ENCODE peak calls at places on chromosome 18, in eight cellular contexts. One of them, this sample, is unnamed.
A peak's percentile ranks its signal among the peaks of the same experiment; 100 is the strongest.

GRCh38 chr18:23267447-23267776 is 132.1 kb downstream of the CABLES1 start:
- DNase-seq in NCI-H510A treated with DMSO at 0.1 percent for 48 hours: no peak
- DNase-seq in islet precursor cell: no peak
- DNase-seq in stimulated activated CD4-positive, alpha-beta T cell treated with anti-CD3 and anti-CD28 coated beads, Interleukin-4, amount 100 ng/mL, for 1 hour: no peak
- DNase-seq in GM20000: no peak
- DNase-seq in endothelial cell: no peak
- DNase-seq in ELR: no peak
- DNase-seq in amniotic stem cell: no peak
- DNase-seq in this sample: no peak

GRCh38 chr18:36578871-36579270 is 249.9 kb downstream of the TPGS2 start:
- DNase-seq in amniotic stem cell: no peak
- DNase-seq in islet precursor cell: no peak
- DNase-seq in endothelial cell: no peak
- DNase-seq in stimulated activated CD4-positive, alpha-beta T cell treated with anti-CD3 and anti-CD28 coated beads, Interleukin-4, amount 100 ng/mL, for 1 hour: no peak
- DNase-seq in GM20000: no peak
- DNase-seq in ELR: peak; percentile 58
- DNase-seq in NCI-H510A treated with DMSO at 0.1 percent for 48 hours: no peak
- DNase-seq in this sample: no peak

GRCh38 chr18:80130555-80130954 is 21.5 kb downstream of the ADNP2 start:
- DNase-seq in stimulated activated CD4-positive, alpha-beta T cell treated with anti-CD3 and anti-CD28 coated beads, Interleukin-4, amount 100 ng/mL, for 1 hour: no peak
- DNase-seq in GM20000: no peak
- DNase-seq in endothelial cell: no peak
- DNase-seq in NCI-H510A treated with DMSO at 0.1 percent for 48 hours: no peak
- DNase-seq in ELR: no peak
- DNase-seq in amniotic stem cell: no peak
- DNase-seq in islet precursor cell: no peak
- DNase-seq in this sample: no peak

GRCh38 chr18:68316636-68317035 is 398.3 kb downstream of the TMX3 start:
- DNase-seq in GM20000: no peak
- DNase-seq in endothelial cell: no peak
- DNase-seq in ELR: peak; percentile 69
- DNase-seq in stimulated activated CD4-positive, alpha-beta T cell treated with anti-CD3 and anti-CD28 coated beads, Interleukin-4, amount 100 ng/mL, for 1 hour: no peak
- DNase-seq in NCI-H510A treated with DMSO at 0.1 percent for 48 hours: no peak
- DNase-seq in amniotic stem cell: no peak
- DNase-seq in islet precursor cell: no peak
- DNase-seq in this sample: no peak

GRCh38 chr18:70386582-70386981 is 97.7 kb downstream of the SOCS6 start:
- DNase-seq in islet precursor cell: no peak
- DNase-seq in GM20000: no peak
- DNase-seq in stimulated activated CD4-positive, alpha-beta T cell treated with anti-CD3 and anti-CD28 coated beads, Interleukin-4, amount 100 ng/mL, for 1 hour: no peak
- DNase-seq in NCI-H510A treated with DMSO at 0.1 percent for 48 hours: no peak
- DNase-seq in amniotic stem cell: no peak
- DNase-seq in endothelial cell: no peak
- DNase-seq in ELR: no peak
- DNase-seq in this sample: no peak

GRCh38 chr18:48166971-48167370 is 236.5 kb upstream of the SMAD2 start:
- DNase-seq in endothelial cell: no peak
- DNase-seq in ELR: no peak
- DNase-seq in amniotic stem cell: no peak
- DNase-seq in NCI-H510A treated with DMSO at 0.1 percent for 48 hours: no peak
- DNase-seq in islet precursor cell: no peak
- DNase-seq in stimulated activated CD4-positive, alpha-beta T cell treated with anti-CD3 and anti-CD28 coated beads, Interleukin-4, amount 100 ng/mL, for 1 hour: no peak
- DNase-seq in GM20000: no peak
- DNase-seq in this sample: no peak

GRCh38 chr18:61988100-61988499 is 95.3 kb upstream of the RNF152 start:
- DNase-seq in endothelial cell: no peak
- DNase-seq in amniotic stem cell: no peak
- DNase-seq in NCI-H510A treated with DMSO at 0.1 percent for 48 hours: no peak
- DNase-seq in GM20000: no peak
- DNase-seq in ELR: no peak
- DNase-seq in stimulated activated CD4-positive, alpha-beta T cell treated with anti-CD3 and anti-CD28 coated beads, Interleukin-4, amount 100 ng/mL, for 1 hour: no peak
- DNase-seq in islet precursor cell: no peak
- DNase-seq in this sample: no peak

GRCh38 chr18:33470229-33470628 is 29.7 kb upstream of the CCDC178 start:
- DNase-seq in islet precursor cell: no peak
- DNase-seq in amniotic stem cell: no peak
- DNase-seq in endothelial cell: no peak
- DNase-seq in NCI-H510A treated with DMSO at 0.1 percent for 48 hours: no peak
- DNase-seq in ELR: no peak
- DNase-seq in stimulated activated CD4-positive, alpha-beta T cell treated with anti-CD3 and anti-CD28 coated beads, Interleukin-4, amount 100 ng/mL, for 1 hour: no peak
- DNase-seq in GM20000: no peak
- DNase-seq in this sample: no peak

GRCh38 chr18:59267511-59268126 is 5.6 kb downstream of the RAX start:
- DNase-seq in ELR: no peak
- DNase-seq in islet precursor cell: peak; percentile 68
- DNase-seq in stimulated activated CD4-positive, alpha-beta T cell treated with anti-CD3 and anti-CD28 coated beads, Interleukin-4, amount 100 ng/mL, for 1 hour: no peak
- DNase-seq in GM20000: peak; percentile 31
- DNase-seq in NCI-H510A treated with DMSO at 0.1 percent for 48 hours: no peak
- DNase-seq in endothelial cell: no peak
- DNase-seq in amniotic stem cell: no peak
- DNase-seq in this sample: no peak

GRCh38 chr18:70337139-70337972 is 48.5 kb downstream of the SOCS6 start:
- DNase-seq in ELR: peak; percentile 93
- DNase-seq in islet precursor cell: peak; percentile 94
- DNase-seq in GM20000: no peak
- DNase-seq in amniotic stem cell: peak; percentile 69
- DNase-seq in stimulated activated CD4-positive, alpha-beta T cell treated with anti-CD3 and anti-CD28 coated beads, Interleukin-4, amount 100 ng/mL, for 1 hour: no peak
- DNase-seq in endothelial cell: no peak
- DNase-seq in NCI-H510A treated with DMSO at 0.1 percent for 48 hours: no peak
- DNase-seq in this sample: no peak

GRCh38 chr18:8747440-8747937 is 42.1 kb downstream of the MTCL1 start:
- DNase-seq in ELR: peak; percentile 79
- DNase-seq in stimulated activated CD4-positive, alpha-beta T cell treated with anti-CD3 and anti-CD28 coated beads, Interleukin-4, amount 100 ng/mL, for 1 hour: no peak
- DNase-seq in amniotic stem cell: peak; percentile 85
- DNase-seq in islet precursor cell: peak; percentile 60
- DNase-seq in endothelial cell: no peak
- DNase-seq in GM20000: no peak
- DNase-seq in NCI-H510A treated with DMSO at 0.1 percent for 48 hours: no peak
- DNase-seq in this sample: no peak

GRCh38 chr18:43627833-43628370 is 350.6 kb upstream of the SYT4 start:
- DNase-seq in NCI-H510A treated with DMSO at 0.1 percent for 48 hours: no peak
- DNase-seq in ELR: no peak
- DNase-seq in stimulated activated CD4-positive, alpha-beta T cell treated with anti-CD3 and anti-CD28 coated beads, Interleukin-4, amount 100 ng/mL, for 1 hour: no peak
- DNase-seq in islet precursor cell: peak; percentile 60
- DNase-seq in endothelial cell: no peak
- DNase-seq in amniotic stem cell: no peak
- DNase-seq in GM20000: no peak
- DNase-seq in this sample: no peak

GRCh38 chr18:8706981-8707940 is 1.9 kb downstream of the MTCL1 start:
- DNase-seq in endothelial cell: peak; percentile 50
- DNase-seq in islet precursor cell: peak; percentile 89
- DNase-seq in NCI-H510A treated with DMSO at 0.1 percent for 48 hours: peak; percentile 90
- DNase-seq in stimulated activated CD4-positive, alpha-beta T cell treated with anti-CD3 and anti-CD28 coated beads, Interleukin-4, amount 100 ng/mL, for 1 hour: peak; percentile 6
- DNase-seq in amniotic stem cell: peak; percentile 32
- DNase-seq in GM20000: peak; percentile 28
- DNase-seq in ELR: peak; percentile 88
- DNase-seq in this sample: no peak

GRCh38 chr18:49355028-49355427 is 105.4 kb downstream of the DYM start:
- DNase-seq in GM20000: no peak
- DNase-seq in ELR: no peak
- DNase-seq in NCI-H510A treated with DMSO at 0.1 percent for 48 hours: no peak
- DNase-seq in stimulated activated CD4-positive, alpha-beta T cell treated with anti-CD3 and anti-CD28 coated beads, Interleukin-4, amount 100 ng/mL, for 1 hour: no peak
- DNase-seq in endothelial cell: no peak
- DNase-seq in islet precursor cell: no peak
- DNase-seq in amniotic stem cell: no peak
- DNase-seq in this sample: no peak

GRCh38 chr18:53796042-53796729 is 428.3 kb downstream of the MBD2 start:
- DNase-seq in GM20000: peak; percentile 10
- DNase-seq in stimulated activated CD4-positive, alpha-beta T cell treated with anti-CD3 and anti-CD28 coated beads, Interleukin-4, amount 100 ng/mL, for 1 hour: no peak
- DNase-seq in endothelial cell: no peak
- DNase-seq in amniotic stem cell: peak; percentile 38
- DNase-seq in NCI-H510A treated with DMSO at 0.1 percent for 48 hours: no peak
- DNase-seq in islet precursor cell: no peak
- DNase-seq in ELR: peak; percentile 37
- DNase-seq in this sample: no peak

GRCh38 chr18:13180614-13181375 is 37.8 kb upstream of the LDLRAD4 start:
- DNase-seq in ELR: no peak
- DNase-seq in amniotic stem cell: no peak
- DNase-seq in islet precursor cell: no peak
- DNase-seq in stimulated activated CD4-positive, alpha-beta T cell treated with anti-CD3 and anti-CD28 coated beads, Interleukin-4, amount 100 ng/mL, for 1 hour: no peak
- DNase-seq in GM20000: no peak
- DNase-seq in NCI-H510A treated with DMSO at 0.1 percent for 48 hours: no peak
- DNase-seq in endothelial cell: no peak
- DNase-seq in this sample: no peak

GRCh38 chr18:63997606-63998005 is 27.7 kb downstream of the SERPINB8 start:
- DNase-seq in amniotic stem cell: no peak
- DNase-seq in ELR: peak; percentile 19
- DNase-seq in islet precursor cell: no peak
- DNase-seq in NCI-H510A treated with DMSO at 0.1 percent for 48 hours: no peak
- DNase-seq in stimulated activated CD4-positive, alpha-beta T cell treated with anti-CD3 and anti-CD28 coated beads, Interleukin-4, amount 100 ng/mL, for 1 hour: no peak
- DNase-seq in endothelial cell: no peak
- DNase-seq in GM20000: no peak
- DNase-seq in this sample: no peak

GRCh38 chr18:68409585-68409984 is 305.3 kb downstream of the TMX3 start:
- DNase-seq in islet precursor cell: no peak
- DNase-seq in endothelial cell: no peak
- DNase-seq in amniotic stem cell: no peak
- DNase-seq in stimulated activated CD4-positive, alpha-beta T cell treated with anti-CD3 and anti-CD28 coated beads, Interleukin-4, amount 100 ng/mL, for 1 hour: no peak
- DNase-seq in ELR: no peak
- DNase-seq in GM20000: no peak
- DNase-seq in NCI-H510A treated with DMSO at 0.1 percent for 48 hours: no peak
- DNase-seq in this sample: no peak

GRCh38 chr18:74186661-74187060 is 38.3 kb downstream of the TIMM21 start:
- DNase-seq in endothelial cell: no peak
- DNase-seq in NCI-H510A treated with DMSO at 0.1 percent for 48 hours: no peak
- DNase-seq in stimulated activated CD4-positive, alpha-beta T cell treated with anti-CD3 and anti-CD28 coated beads, Interleukin-4, amount 100 ng/mL, for 1 hour: no peak
- DNase-seq in ELR: no peak
- DNase-seq in amniotic stem cell: no peak
- DNase-seq in GM20000: no peak
- DNase-seq in islet precursor cell: no peak
- DNase-seq in this sample: no peak

GRCh38 chr18:61975526-61976326 is 82.9 kb upstream of the RNF152 start:
- DNase-seq in ELR: no peak
- DNase-seq in endothelial cell: no peak
- DNase-seq in islet precursor cell: no peak
- DNase-seq in GM20000: no peak
- DNase-seq in NCI-H510A treated with DMSO at 0.1 percent for 48 hours: no peak
- DNase-seq in amniotic stem cell: no peak
- DNase-seq in stimulated activated CD4-positive, alpha-beta T cell treated with anti-CD3 and anti-CD28 coated beads, Interleukin-4, amount 100 ng/mL, for 1 hour: no peak
- DNase-seq in this sample: no peak

GRCh38 chr18:12304351-12305210 is 3.5 kb upstream of the TUBB6 start:
- DNase-seq in ELR: no peak
- DNase-seq in endothelial cell: no peak
- DNase-seq in islet precursor cell: no peak
- DNase-seq in NCI-H510A treated with DMSO at 0.1 percent for 48 hours: no peak
- DNase-seq in stimulated activated CD4-positive, alpha-beta T cell treated with anti-CD3 and anti-CD28 coated beads, Interleukin-4, amount 100 ng/mL, for 1 hour: no peak
- DNase-seq in amniotic stem cell: no peak
- DNase-seq in GM20000: no peak
- DNase-seq in this sample: no peak

GRCh38 chr18:39799010-39799409 is 2156.0 kb upstream of the PIK3C3 start:
- DNase-seq in islet precursor cell: peak; percentile 52
- DNase-seq in stimulated activated CD4-positive, alpha-beta T cell treated with anti-CD3 and anti-CD28 coated beads, Interleukin-4, amount 100 ng/mL, for 1 hour: no peak
- DNase-seq in endothelial cell: no peak
- DNase-seq in ELR: peak; percentile 38
- DNase-seq in GM20000: no peak
- DNase-seq in amniotic stem cell: no peak
- DNase-seq in NCI-H510A treated with DMSO at 0.1 percent for 48 hours: no peak
- DNase-seq in this sample: no peak

GRCh38 chr18:24600076-24600654 is 139.7 kb downstream of the HRH4 start:
- DNase-seq in NCI-H510A treated with DMSO at 0.1 percent for 48 hours: peak; percentile 41
- DNase-seq in ELR: peak; percentile 57
- DNase-seq in endothelial cell: peak; percentile 21
- DNase-seq in islet precursor cell: no peak
- DNase-seq in GM20000: peak; percentile 19
- DNase-seq in stimulated activated CD4-positive, alpha-beta T cell treated with anti-CD3 and anti-CD28 coated beads, Interleukin-4, amount 100 ng/mL, for 1 hour: no peak
- DNase-seq in amniotic stem cell: peak; percentile 24
- DNase-seq in this sample: peak; percentile 64

GRCh38 chr18:59631583-59632181 is 65.5 kb downstream of the CCBE1 start:
- DNase-seq in endothelial cell: peak; percentile 38
- DNase-seq in NCI-H510A treated with DMSO at 0.1 percent for 48 hours: peak; percentile 15
- DNase-seq in amniotic stem cell: no peak
- DNase-seq in GM20000: peak; percentile 16
- DNase-seq in ELR: peak; percentile 62
- DNase-seq in stimulated activated CD4-positive, alpha-beta T cell treated with anti-CD3 and anti-CD28 coated beads, Interleukin-4, amount 100 ng/mL, for 1 hour: no peak
- DNase-seq in islet precursor cell: no peak
- DNase-seq in this sample: no peak

GRCh38 chr18:59938686-59939085 is 38.9 kb downstream of the PMAIP1 start:
- DNase-seq in GM20000: no peak
- DNase-seq in ELR: no peak
- DNase-seq in endothelial cell: no peak
- DNase-seq in NCI-H510A treated with DMSO at 0.1 percent for 48 hours: no peak
- DNase-seq in islet precursor cell: no peak
- DNase-seq in amniotic stem cell: no peak
- DNase-seq in stimulated activated CD4-positive, alpha-beta T cell treated with anti-CD3 and anti-CD28 coated beads, Interleukin-4, amount 100 ng/mL, for 1 hour: no peak
- DNase-seq in this sample: no peak

GRCh38 chr18:57603871-57604270 is 17.4 kb upstream of the FECH start:
- DNase-seq in endothelial cell: no peak
- DNase-seq in NCI-H510A treated with DMSO at 0.1 percent for 48 hours: no peak
- DNase-seq in islet precursor cell: no peak
- DNase-seq in stimulated activated CD4-positive, alpha-beta T cell treated with anti-CD3 and anti-CD28 coated beads, Interleukin-4, amount 100 ng/mL, for 1 hour: no peak
- DNase-seq in ELR: no peak
- DNase-seq in GM20000: no peak
- DNase-seq in amniotic stem cell: no peak
- DNase-seq in this sample: no peak

GRCh38 chr18:21074336-21075323 is 37.0 kb downstream of the ROCK1 start:
- DNase-seq in islet precursor cell: no peak
- DNase-seq in amniotic stem cell: no peak
- DNase-seq in stimulated activated CD4-positive, alpha-beta T cell treated with anti-CD3 and anti-CD28 coated beads, Interleukin-4, amount 100 ng/mL, for 1 hour: no peak
- DNase-seq in endothelial cell: no peak
- DNase-seq in NCI-H510A treated with DMSO at 0.1 percent for 48 hours: no peak
- DNase-seq in ELR: no peak
- DNase-seq in GM20000: no peak
- DNase-seq in this sample: peak; percentile 58

GRCh38 chr18:76435321-76435989 is 59.6 kb downstream of the ZNF516 start:
- DNase-seq in stimulated activated CD4-positive, alpha-beta T cell treated with anti-CD3 and anti-CD28 coated beads, Interleukin-4, amount 100 ng/mL, for 1 hour: no peak
- DNase-seq in islet precursor cell: peak; percentile 46
- DNase-seq in NCI-H510A treated with DMSO at 0.1 percent for 48 hours: no peak
- DNase-seq in amniotic stem cell: no peak
- DNase-seq in ELR: no peak
- DNase-seq in endothelial cell: no peak
- DNase-seq in GM20000: no peak
- DNase-seq in this sample: no peak

GRCh38 chr18:47997338-47997780 is 66.9 kb upstream of the SMAD2 start:
- DNase-seq in islet precursor cell: no peak
- DNase-seq in endothelial cell: no peak
- DNase-seq in amniotic stem cell: no peak
- DNase-seq in GM20000: no peak
- DNase-seq in stimulated activated CD4-positive, alpha-beta T cell treated with anti-CD3 and anti-CD28 coated beads, Interleukin-4, amount 100 ng/mL, for 1 hour: peak; percentile 46
- DNase-seq in NCI-H510A treated with DMSO at 0.1 percent for 48 hours: no peak
- DNase-seq in ELR: peak; percentile 38
- DNase-seq in this sample: no peak

GRCh38 chr18:56565596-56566355 is 72.6 kb downstream of the TXNL1 start:
- DNase-seq in islet precursor cell: no peak
- DNase-seq in endothelial cell: no peak
- DNase-seq in amniotic stem cell: no peak
- DNase-seq in ELR: peak; percentile 26
- DNase-seq in stimulated activated CD4-positive, alpha-beta T cell treated with anti-CD3 and anti-CD28 coated beads, Interleukin-4, amount 100 ng/mL, for 1 hour: no peak
- DNase-seq in NCI-H510A treated with DMSO at 0.1 percent for 48 hours: peak; percentile 36
- DNase-seq in GM20000: no peak
- DNase-seq in this sample: peak; percentile 78

GRCh38 chr18:41391616-41392610 is 563.1 kb upstream of the PIK3C3 start:
- DNase-seq in amniotic stem cell: peak; percentile 50
- DNase-seq in GM20000: peak; percentile 14
- DNase-seq in stimulated activated CD4-positive, alpha-beta T cell treated with anti-CD3 and anti-CD28 coated beads, Interleukin-4, amount 100 ng/mL, for 1 hour: no peak
- DNase-seq in endothelial cell: peak; percentile 66
- DNase-seq in NCI-H510A treated with DMSO at 0.1 percent for 48 hours: peak; percentile 65
- DNase-seq in islet precursor cell: peak; percentile 88
- DNase-seq in ELR: peak; percentile 83
- DNase-seq in this sample: no peak

GRCh38 chr18:31741096-31741735 is 19.5 kb downstream of the SLC25A52 start:
- DNase-seq in ELR: peak; percentile 34
- DNase-seq in amniotic stem cell: no peak
- DNase-seq in NCI-H510A treated with DMSO at 0.1 percent for 48 hours: no peak
- DNase-seq in stimulated activated CD4-positive, alpha-beta T cell treated with anti-CD3 and anti-CD28 coated beads, Interleukin-4, amount 100 ng/mL, for 1 hour: peak; percentile 33
- DNase-seq in GM20000: no peak
- DNase-seq in endothelial cell: peak; percentile 34
- DNase-seq in islet precursor cell: no peak
- DNase-seq in this sample: no peak

GRCh38 chr18:39835303-39836030 is 2119.6 kb upstream of the PIK3C3 start:
- DNase-seq in GM20000: no peak
- DNase-seq in stimulated activated CD4-positive, alpha-beta T cell treated with anti-CD3 and anti-CD28 coated beads, Interleukin-4, amount 100 ng/mL, for 1 hour: no peak
- DNase-seq in endothelial cell: no peak
- DNase-seq in NCI-H510A treated with DMSO at 0.1 percent for 48 hours: no peak
- DNase-seq in ELR: peak; percentile 27
- DNase-seq in islet precursor cell: peak; percentile 55
- DNase-seq in amniotic stem cell: no peak
- DNase-seq in this sample: no peak

GRCh38 chr18:49019446-49020045 is 68.8 kb upstream of the SMAD7 start:
- DNase-seq in islet precursor cell: peak; percentile 62
- DNase-seq in NCI-H510A treated with DMSO at 0.1 percent for 48 hours: no peak
- DNase-seq in stimulated activated CD4-positive, alpha-beta T cell treated with anti-CD3 and anti-CD28 coated beads, Interleukin-4, amount 100 ng/mL, for 1 hour: no peak
- DNase-seq in amniotic stem cell: no peak
- DNase-seq in endothelial cell: no peak
- DNase-seq in ELR: peak; percentile 16
- DNase-seq in GM20000: no peak
- DNase-seq in this sample: no peak

This sample was measured in SK-N-MC.